ENCODE peak calls at places on chromosomes 13 and 19, in five cellular contexts. P is ascending aorta, M is right atrium auricular region, X is mucosa of descending colon, Q is Caco-2. W is an unnamed sample.

GRCh38 chr19:16660763-16661479 is at the start of gene TMEM38A:
- DNase-seq in P (peak; percentile 70), X (peak; percentile 81), Q (peak; percentile 67), M (no peak), W (peak; percentile 71)

GRCh38 chr19:13764101-13764807 is at the start of gene MRI1:
- DNase-seq in M (peak; percentile 80), P (peak; percentile 88), X (peak; percentile 81), Q (peak; percentile 80), W (peak; percentile 91)

GRCh38 chr19:13700621-13701020 is 63.7 kb upstream of the MRI1 start:
- DNase-seq in Q (no peak), P (no peak), M (no peak), X (no peak), W (no peak)

GRCh38 chr13:89796196-89796595 is 1551.3 kb upstream of the MIR17HG start:
- DNase-seq in X (no peak), P (no peak), M (no peak), Q (no peak), W (no peak)

GRCh38 chr13:40220299-40220935 is 446.0 kb downstream of the FOXO1 start:
- DNase-seq in Q (no peak), M (no peak), X (no peak), P (no peak), W (no peak)

GRCh38 chr19:23528376-23528775 is 133.1 kb upstream of the ZNF91 start:
- DNase-seq in X (no peak), M (no peak), P (no peak), Q (no peak), W (no peak)

GRCh38 chr13:96075953-96076543 is 13.9 kb upstream of the HS6ST3 start:
- DNase-seq in M (no peak), Q (peak; percentile 41), P (no peak), X (no peak), W (peak; percentile 26)

GRCh38 chr19:20278342-20278741 is 111.3 kb downstream of the ZNF486 start:
- DNase-seq in P (no peak), X (no peak), Q (no peak), M (no peak), W (no peak)

GRCh38 chr13:42041684-42042035 is 6.8 kb upstream of the DGKH start:
- DNase-seq in M (peak; percentile 73), P (peak; percentile 80), X (peak; percentile 58), Q (peak; percentile 66), W (peak; percentile 43)

GRCh38 chr19:397321-397720 is 11.6 kb downstream of the C2CD4C start:
- DNase-seq in X (peak; percentile 37), P (no peak), Q (no peak), M (no peak), W (peak; percentile 7)

GRCh38 chr19:14147797-14148605 is 11.6 kb upstream of the ASF1B start:
- DNase-seq in P (peak; percentile 82), M (peak; percentile 85), X (peak; percentile 79), Q (peak; percentile 65), W (peak; percentile 22)

GRCh38 chr19:15934332-15935078 is at the start of gene CYP4F11:
- DNase-seq in M (no peak), P (peak; percentile 82), Q (no peak), X (peak; percentile 89), W (no peak)

GRCh38 chr13:48595330-48596127 is 58.2 kb upstream of the CYSLTR2 start:
- DNase-seq in Q (peak; percentile 78), P (no peak), M (peak; percentile 75), X (no peak), W (peak; percentile 59)

GRCh38 chr13:98761126-98761978 is 8.9 kb upstream of the SLC15A1 start:
- DNase-seq in M (no peak), P (no peak), X (no peak), Q (no peak), W (no peak)

GRCh38 chr19:43820098-43820860 is 6.8 kb upstream of the ZNF283 start:
- DNase-seq in X (no peak), P (peak; percentile 65), Q (no peak), M (no peak), W (no peak)

GRCh38 chr13:32036762-32037161 is 5.2 kb downstream of the FRY start:
- DNase-seq in P (no peak), X (no peak), Q (no peak), M (no peak), W (peak; percentile 38)

GRCh38 chr19:13100871-13101589 is 1.6 kb downstream of the LYL1 start:
- DNase-seq in X (peak; percentile 68), P (peak; percentile 61), M (no peak), Q (no peak), W (no peak)

GRCh38 chr13:31433756-31434155 is 234.0 kb downstream of the B3GLCT start:
- DNase-seq in Q (no peak), M (no peak), P (no peak), X (no peak), W (no peak)

GRCh38 chr19:18496167-18496979 is 25.5 kb downstream of the ELL start:
- DNase-seq in Q (no peak), P (no peak), M (no peak), X (peak; percentile 80), W (no peak)

GRCh38 chr19:19170053-19170945 is at the start of gene MEF2B:
- DNase-seq in P (peak; percentile 82), M (peak; percentile 80), Q (peak; percentile 91), X (peak; percentile 89), W (peak; percentile 49)

GRCh38 chr19:14770944-14771839 is 7.2 kb downstream of the ADGRE2 start:
- DNase-seq in Q (no peak), P (peak; percentile 51), M (no peak), X (no peak), W (no peak)

GRCh38 chr13:98222081-98222554 is 45.0 kb upstream of the RNF113B start:
- DNase-seq in X (no peak), M (no peak), P (no peak), Q (no peak), W (no peak)

GRCh38 chr13:77207943-77208342 is 119.0 kb downstream of the MYCBP2 start:
- DNase-seq in Q (no peak), P (no peak), M (no peak), X (no peak), W (no peak)

GRCh38 chr13:29674532-29674931 is 79.0 kb upstream of the SLC7A1 start:
- DNase-seq in M (no peak), X (no peak), Q (no peak), P (no peak), W (no peak)

GRCh38 chr13:34779171-34779570 is 162.9 kb upstream of the NBEA start:
- DNase-seq in P (no peak), X (no peak), Q (no peak), M (no peak), W (no peak)

GRCh38 chr13:32426191-32426980 is 1.5 kb downstream of the N4BP2L1 start:
- DNase-seq in Q (no peak), M (no peak), P (no peak), X (no peak), W (no peak)

GRCh38 chr13:45393941-45394570 is 24.1 kb downstream of the SLC25A30 start:
- DNase-seq in M (no peak), P (peak; percentile 65), X (no peak), Q (peak; percentile 71), W (peak; percentile 41)

GRCh38 chr19:49556412-49557398 is 23.7 kb downstream of the NOSIP start:
- DNase-seq in Q (no peak), P (no peak), M (no peak), X (peak; percentile 68), W (no peak)
- H3K4me1 ChIP-seq in Q (peaks cover 26% of the 10 kb centered on the region), P (no peaks in the 10 kb centered on the region), M (no peaks in the 10 kb centered on the region), X (peaks cover 63% of the 10 kb centered on the region), W (no peaks in the 10 kb centered on the region)

DNA sequence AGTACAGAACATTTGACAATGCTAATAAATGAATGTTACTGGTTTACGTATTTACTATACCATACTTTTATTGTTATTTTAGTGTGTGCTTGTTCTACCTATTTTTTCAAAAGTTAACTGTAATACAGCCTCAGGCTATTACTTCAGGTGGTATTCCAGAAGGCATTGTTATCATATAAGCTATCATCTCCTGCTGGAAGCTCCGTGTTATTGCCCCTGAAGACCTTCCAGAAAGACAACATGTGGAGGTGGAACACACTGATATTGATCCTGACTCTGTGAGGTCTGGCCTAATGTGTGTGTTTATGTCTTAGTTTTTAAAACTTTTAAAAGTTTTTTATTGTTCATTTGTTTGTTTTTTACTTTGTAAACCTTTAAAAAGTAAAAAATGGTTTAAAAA is 509.8 kb upstream of the SPRY2 start:
- DNase-seq in P (no peak), M (no peak), X (no peak), Q (peak; percentile 5), W (no peak)
- H3K4me3 ChIP-seq in P (no peak overlapping the region), M (no peak overlapping the region), X (no peak overlapping the region), Q (no peak overlapping the region), W (no peak overlapping the region)

GRCh38 chr19:4266253-4267000 is 12.6 kb upstream of the SHD start:
- DNase-seq in P (no peak), X (no peak), M (no peak), Q (no peak), W (no peak)
- H3K36me3 ChIP-seq in P (peaks cover 70% of the 10 kb centered on the region), X (peaks cover 8% of the 10 kb centered on the region), M (peaks cover 41% of the 10 kb centered on the region), Q (peaks cover 2% of the 10 kb centered on the region), W (peaks cover 6% of the 10 kb centered on the region)

GRCh38 chr13:93967286-93967685 is 512.2 kb downstream of the DCT start:
- DNase-seq in M (no peak), P (no peak), Q (no peak), X (no peak), W (no peak)
- H3K4me1 ChIP-seq in M (no peaks in the 10 kb centered on the region), P (no peaks in the 10 kb centered on the region), Q (no peaks in the 10 kb centered on the region), X (no peaks in the 10 kb centered on the region), W (peaks cover 9% of the 10 kb centered on the region)

DNA sequence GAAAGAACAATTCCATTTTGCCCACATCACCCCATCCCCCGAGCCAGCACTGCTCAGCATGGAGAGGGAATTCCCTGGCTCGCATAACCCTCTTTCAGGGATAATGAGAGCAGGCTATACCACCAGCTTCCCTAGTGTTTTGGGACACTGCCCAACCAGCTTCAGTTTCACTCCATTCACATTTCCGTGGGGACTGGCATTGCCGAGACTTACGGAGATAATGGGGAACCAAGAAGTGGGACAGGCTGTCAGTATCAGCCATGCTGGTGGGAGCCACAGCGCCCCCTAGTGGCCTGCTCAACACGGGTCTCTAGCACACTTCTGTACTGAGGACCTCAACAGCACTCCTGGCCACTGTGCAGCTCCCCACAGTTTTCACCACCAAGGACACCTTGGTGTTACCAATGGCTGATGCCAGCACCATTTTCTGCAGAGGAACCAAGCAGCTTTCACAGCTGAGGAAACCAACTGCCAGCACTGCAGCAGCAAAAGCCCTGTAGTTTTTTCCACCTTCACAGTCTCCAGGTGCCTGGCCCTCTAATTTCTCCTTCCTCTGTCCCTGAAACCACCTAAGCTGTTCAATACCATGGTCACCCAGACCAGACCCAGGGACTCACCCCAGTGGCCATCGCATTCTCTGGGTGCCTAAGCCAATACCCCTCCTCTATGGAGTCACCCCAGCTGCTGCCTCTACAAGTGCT is 23.7 kb downstream of the SLC6A16 start:
- DNase-seq in P (peak; percentile 78), Q (peak; percentile 78), X (peak; percentile 81), M (peak; percentile 79), W (peak; percentile 90)
- H3K4me3 ChIP-seq in P (no peak overlapping the region), Q (no peak overlapping the region), X (no peak overlapping the region), M (no peak overlapping the region), W (peak overlapping the region; percentile 14)